ENCODE peak calls at places on chromosome 1, in seven cellular contexts. One of them, this sample, is unnamed.

GRCh38 chr1:13871916-13872315 is 171.9 kb downstream of the PRDM2 start:
- DNase-seq in cardiac fibroblast: no peak
- DNase-seq in HepG2: no peak
- DNase-seq in GM04504: no peak
- DNase-seq in Calu3: no peak
- DNase-seq in body of pancreas: no peak
- DNase-seq in DMS79 treated with DMSO at 0.1 percent for 48 hours: no peak
- DNase-seq in this sample: no peak

GRCh38 chr1:207750901-207751300 is 953 bp upstream of the CD46 start:
- DNase-seq in cardiac fibroblast: no peak
- DNase-seq in HepG2: no peak
- DNase-seq in GM04504: no peak
- DNase-seq in Calu3: peak; percentile 46
- DNase-seq in body of pancreas: no peak
- DNase-seq in DMS79 treated with DMSO at 0.1 percent for 48 hours: no peak
- DNase-seq in this sample: no peak

GRCh38 chr1:2584822-2585317 is 1.7 kb upstream of the PRXL2B start:
- DNase-seq in cardiac fibroblast: no peak
- DNase-seq in HepG2: no peak
- DNase-seq in GM04504: no peak
- DNase-seq in Calu3: no peak
- DNase-seq in body of pancreas: no peak
- DNase-seq in DMS79 treated with DMSO at 0.1 percent for 48 hours: no peak
- DNase-seq in this sample: no peak

GRCh38 chr1:60055336-60055735 is 18.2 kb downstream of the C1orf87 start:
- DNase-seq in cardiac fibroblast: no peak
- DNase-seq in HepG2: no peak
- DNase-seq in GM04504: no peak
- DNase-seq in Calu3: no peak
- DNase-seq in body of pancreas: no peak
- DNase-seq in DMS79 treated with DMSO at 0.1 percent for 48 hours: no peak
- DNase-seq in this sample: no peak

GRCh38 chr1:109617291-109617801 is 2.1 kb downstream of the GNAT2 start:
- DNase-seq in cardiac fibroblast: peak; percentile 93
- DNase-seq in HepG2: peak; percentile 82
- DNase-seq in GM04504: peak; percentile 79
- DNase-seq in Calu3: peak; percentile 14
- DNase-seq in body of pancreas: peak; percentile 46
- DNase-seq in DMS79 treated with DMSO at 0.1 percent for 48 hours: no peak
- DNase-seq in this sample: no peak

GRCh38 chr1:169795687-169796086 is 980 bp upstream of the METTL18 start:
- DNase-seq in cardiac fibroblast: peak; percentile 22
- DNase-seq in HepG2: no peak
- DNase-seq in GM04504: no peak
- DNase-seq in Calu3: no peak
- DNase-seq in body of pancreas: no peak
- DNase-seq in DMS79 treated with DMSO at 0.1 percent for 48 hours: no peak
- DNase-seq in this sample: no peak

GRCh38 chr1:163796394-163796821 is 474.7 kb downstream of the NUF2 start:
- DNase-seq in cardiac fibroblast: peak; percentile 59
- DNase-seq in HepG2: no peak
- DNase-seq in GM04504: peak; percentile 16
- DNase-seq in Calu3: peak; percentile 6
- DNase-seq in body of pancreas: no peak
- DNase-seq in DMS79 treated with DMSO at 0.1 percent for 48 hours: no peak
- DNase-seq in this sample: no peak

GRCh38 chr1:36834586-36834985 is 199.7 kb downstream of the GRIK3 start:
- DNase-seq in cardiac fibroblast: no peak
- DNase-seq in HepG2: no peak
- DNase-seq in GM04504: no peak
- DNase-seq in Calu3: no peak
- DNase-seq in body of pancreas: no peak
- DNase-seq in DMS79 treated with DMSO at 0.1 percent for 48 hours: no peak
- DNase-seq in this sample: no peak

GRCh38 chr1:36457691-36458090 is 6.5 kb downstream of the MRPS15 start:
- DNase-seq in cardiac fibroblast: no peak
- DNase-seq in HepG2: no peak
- DNase-seq in GM04504: no peak
- DNase-seq in Calu3: no peak
- DNase-seq in body of pancreas: no peak
- DNase-seq in DMS79 treated with DMSO at 0.1 percent for 48 hours: peak; percentile 46
- DNase-seq in this sample: no peak

GRCh38 chr1:195714248-195714647 is 894.0 kb downstream of the KCNT2 start:
- DNase-seq in cardiac fibroblast: no peak
- DNase-seq in HepG2: no peak
- DNase-seq in GM04504: peak; percentile 24
- DNase-seq in Calu3: no peak
- DNase-seq in body of pancreas: no peak
- DNase-seq in DMS79 treated with DMSO at 0.1 percent for 48 hours: no peak
- DNase-seq in this sample: no peak

GRCh38 chr1:156773607-156774006 is 6.3 kb downstream of the PRCC start:
- DNase-seq in cardiac fibroblast: no peak
- DNase-seq in HepG2: no peak
- DNase-seq in GM04504: no peak
- DNase-seq in Calu3: no peak
- DNase-seq in body of pancreas: no peak
- DNase-seq in DMS79 treated with DMSO at 0.1 percent for 48 hours: no peak
- DNase-seq in this sample: no peak

GRCh38 chr1:246769306-246769705 is 45.1 kb downstream of the SCCPDH start:
- DNase-seq in cardiac fibroblast: peak; percentile 92
- DNase-seq in HepG2: no peak
- DNase-seq in GM04504: peak; percentile 96
- DNase-seq in Calu3: no peak
- DNase-seq in body of pancreas: no peak
- DNase-seq in DMS79 treated with DMSO at 0.1 percent for 48 hours: no peak
- DNase-seq in this sample: no peak

GRCh38 chr1:87712261-87712674 is 383.6 kb downstream of the LMO4 start:
- DNase-seq in cardiac fibroblast: peak; percentile 3
- DNase-seq in HepG2: no peak
- DNase-seq in GM04504: no peak
- DNase-seq in Calu3: no peak
- DNase-seq in body of pancreas: no peak
- DNase-seq in DMS79 treated with DMSO at 0.1 percent for 48 hours: no peak
- DNase-seq in this sample: no peak

GRCh38 chr1:218297867-218298266 is 12.8 kb downstream of the RRP15 start:
- DNase-seq in cardiac fibroblast: peak; percentile 44
- DNase-seq in HepG2: no peak
- DNase-seq in GM04504: no peak
- DNase-seq in Calu3: no peak
- DNase-seq in body of pancreas: no peak
- DNase-seq in DMS79 treated with DMSO at 0.1 percent for 48 hours: no peak
- DNase-seq in this sample: no peak

This sample was measured in Peyer's patch.